ENCODE peak calls at places on chromosomes 13 and 19, in eight cellular contexts. S is activated T-helper 1 cell treated with anti-CD3 and anti-CD28 coated beads, Interleukin-2, amount 50 U/mL, for 16 hours; L is brain microvascular endothelial cell; W is NCI-H1694 treated with DMSO at 0.1 percent for 48 hours; C is astrocyte of the spinal cord; O is pulmonary artery endothelial cell; Y is AG04449; D is amygdala. M is an unnamed sample.

GRCh38 chr19:34165295-34165738 is 7.0 kb upstream of the LSM14A start:
- DNase-seq in Y (no peak), W (no peak), O (no peak), L (no peak), D (no peak), S (no peak), C (no peak), M (no peak)

GRCh38 chr19:55041627-55042343 is 3.7 kb upstream of the GP6 start:
- DNase-seq in Y (no peak), L (no peak), W (no peak), O (no peak), D (no peak), S (no peak), C (no peak), M (peak)

GRCh38 chr19:1261512-1261862 is 7.6 kb upstream of the CIRBP start:
- DNase-seq in O (no peak), S (no peak), D (no peak), L (no peak), W (no peak), Y (no peak), C (no peak), M (no peak)

GRCh38 chr13:100088648-100089601 is at the start of gene PCCA:
- DNase-seq in D (peak), W (peak), L (peak), Y (peak), S (peak), O (peak), C (peak), M (peak)

GRCh38 chr19:55654323-55654832 is 457 bp upstream of the U2AF2 start:
- DNase-seq in L (peak), O (peak), C (peak), W (peak), Y (peak), S (peak), D (peak), M (peak)

GRCh38 chr19:38062959-38063786 is 156.2 kb downstream of the SIPA1L3 start:
- DNase-seq in D (no peak), L (no peak), C (no peak), O (no peak), Y (no peak), S (no peak), W (peak), M (no peak)

GRCh38 chr13:87851395-87851794 is 180.2 kb downstream of the SLITRK5 start:
- DNase-seq in O (no peak), C (no peak), L (no peak), S (no peak), D (no peak), W (no peak), Y (no peak), M (no peak)

GRCh38 chr13:81017525-81018152 is 676.7 kb upstream of the SPRY2 start:
- DNase-seq in O (peak), D (no peak), W (peak), L (no peak), C (peak), Y (no peak), S (no peak), M (peak)

GRCh38 chr13:23378009-23378632 is 55.4 kb downstream of the SACS start:
- DNase-seq in L (peak), O (peak), S (no peak), D (no peak), W (no peak), C (peak), Y (peak), M (peak)

GRCh38 chr19:19432732-19433131 is 27.3 kb downstream of the GATAD2A start:
- DNase-seq in S (no peak), O (no peak), Y (no peak), W (no peak), L (no peak), D (no peak), C (no peak), M (no peak)

GRCh38 chr19:55247621-55248099 is 11.2 kb downstream of the PPP6R1 start:
- DNase-seq in Y (no peak), W (peak), S (no peak), C (peak), D (no peak), O (no peak), L (peak), M (no peak)

GRCh38 chr13:27375686-27376326 is 48.6 kb upstream of the GTF3A start:
- DNase-seq in O (peak), S (peak), C (peak), L (peak), D (no peak), W (peak), Y (no peak), M (no peak)

GRCh38 chr13:37652596-37652995 is 54.0 kb upstream of the POSTN start:
- DNase-seq in Y (no peak), C (no peak), W (no peak), O (no peak), D (no peak), S (no peak), L (no peak), M (no peak)